ENCODE peak calls at places on chromosomes 16 and 17, in six cellular contexts. A is mucosa of descending colon, E is left lung, V is cardiac muscle cell, M is lower leg skin, K is ovary. Y is an unnamed sample.

GRCh38 chr16:90057738-90058173 is 19.4 kb downstream of the PRDM7 start:
- DNase-seq in A (no peak), E (no peak), V (peak; percentile 94), M (no peak), K (no peak), Y (peak; percentile 34)

GRCh38 chr17:48024149-48025039 is 13.2 kb downstream of the COPZ2 start:
- DNase-seq in A (peak; percentile 83), E (peak; percentile 81), V (peak; percentile 38), M (peak; percentile 49), K (peak; percentile 50), Y (no peak)

GRCh38 chr17:7208754-7209460 is 10.7 kb downstream of the DLG4 start:
- DNase-seq in A (peak; percentile 20), E (no peak), V (no peak), M (no peak), K (no peak), Y (no peak)

GRCh38 chr16:48504216-48504615 is 105.8 kb downstream of the N4BP1 start:
- DNase-seq in A (no peak), E (no peak), V (no peak), M (no peak), K (no peak), Y (no peak)

GRCh38 chr16:85992779-85993178 is 93.8 kb downstream of the IRF8 start:
- DNase-seq in A (no peak), E (no peak), V (no peak), M (no peak), K (no peak), Y (no peak)

GRCh38 chr17:55292094-55292493 is 27.3 kb downstream of the HLF start:
- DNase-seq in A (no peak), E (no peak), V (no peak), M (no peak), K (no peak), Y (no peak)

GRCh38 chr17:42118545-42118944 is 2.6 kb downstream of the KAT2A start:
- DNase-seq in A (no peak), E (no peak), V (peak; percentile 32), M (no peak), K (no peak), Y (peak; percentile 64)

GRCh38 chr17:3732171-3732570 is 8.5 kb downstream of the HASPIN start:
- DNase-seq in A (peak; percentile 31), E (no peak), V (peak; percentile 38), M (no peak), K (no peak), Y (peak; percentile 75)

GRCh38 chr17:63395075-63395815 is 50.9 kb downstream of the CYB561 start:
- DNase-seq in A (no peak), E (no peak), V (peak; percentile 76), M (no peak), K (no peak), Y (no peak)

GRCh38 chr16:66899945-66900688 is 18.6 kb downstream of the CDH16 start:
- DNase-seq in A (peak; percentile 84), E (peak; percentile 73), V (peak; percentile 84), M (peak; percentile 56), K (peak; percentile 94), Y (no peak)

GRCh38 chr16:84986102-84986501 is 25.2 kb downstream of the ZDHHC7 start:
- DNase-seq in A (no peak), E (no peak), V (no peak), M (no peak), K (no peak), Y (no peak)

GRCh38 chr16:53708490-53708889 is 4.5 kb downstream of the FTO start:
- DNase-seq in A (no peak), E (no peak), V (no peak), M (no peak), K (no peak), Y (no peak)

GRCh38 chr16:10579965-10580918 is at the start of gene EMP2:
- DNase-seq in A (peak; percentile 86), E (peak; percentile 83), V (peak; percentile 78), M (no peak), K (peak; percentile 91), Y (peak; percentile 70)

GRCh38 chr16:57115148-57115503 is 22.7 kb downstream of the CPNE2 start:
- DNase-seq in A (no peak), E (no peak), V (peak; percentile 20), M (no peak), K (no peak), Y (no peak)

GRCh38 chr16:11683140-11683539 is 14.9 kb downstream of the SNN start:
- DNase-seq in A (no peak), E (no peak), V (no peak), M (no peak), K (no peak), Y (no peak)

GRCh38 chr16:74279266-74279665 is 17.3 kb upstream of the PSMD7 start:
- DNase-seq in A (no peak), E (no peak), V (no peak), M (no peak), K (no peak), Y (no peak)

GRCh38 chr17:6523330-6523729 is 33.0 kb downstream of the PITPNM3 start:
- DNase-seq in A (no peak), E (peak; percentile 43), V (peak; percentile 21), M (no peak), K (no peak), Y (no peak)

GRCh38 chr16:87288753-87289362 is 28.3 kb downstream of the C16orf95 start:
- DNase-seq in A (no peak), E (no peak), V (no peak), M (no peak), K (no peak), Y (no peak)

GRCh38 chr17:73436966-73437365 is 125.2 kb upstream of the CDC42EP4 start:
- DNase-seq in A (no peak), E (no peak), V (peak; percentile 33), M (no peak), K (no peak), Y (no peak)

GRCh38 chr16:57166951-57167350 is 18.9 kb downstream of the PSME3IP1 start:
- DNase-seq in A (no peak), E (no peak), V (peak; percentile 66), M (no peak), K (no peak), Y (no peak)

GRCh38 chr16:77591347-77591746 is 131.0 kb upstream of the NUDT7 start:
- DNase-seq in A (no peak), E (no peak), V (no peak), M (no peak), K (no peak), Y (no peak)

GRCh38 chr16:22326771-22327445 is 29.7 kb downstream of the POLR3E start:
- DNase-seq in A (no peak), E (no peak), V (no peak), M (no peak), K (no peak), Y (no peak)

GRCh38 chr16:1188781-1189189 is 35.9 kb downstream of the CACNA1H start:
- DNase-seq in A (no peak), E (peak; percentile 46), V (peak; percentile 49), M (no peak), K (peak; percentile 75), Y (peak; percentile 78)

GRCh38 chr16:86923656-86924055 is 345.3 kb downstream of the FOXL1 start:
- DNase-seq in A (no peak), E (no peak), V (no peak), M (no peak), K (no peak), Y (no peak)

GRCh38 chr17:45646288-45646988 is 137.7 kb upstream of the CRHR1 start:
- DNase-seq in A (no peak), E (no peak), V (no peak), M (no peak), K (no peak), Y (no peak)

GRCh38 chr17:45649796-45650195 is 134.3 kb upstream of the CRHR1 start:
- DNase-seq in A (no peak), E (no peak), V (no peak), M (no peak), K (no peak), Y (no peak)

GRCh38 chr17:45650601-45651000 is 133.5 kb upstream of the CRHR1 start:
- DNase-seq in A (no peak), E (no peak), V (no peak), M (no peak), K (no peak), Y (no peak)

GRCh38 chr17:45651145-45651713 is 132.9 kb upstream of the CRHR1 start:
- DNase-seq in A (no peak), E (no peak), V (no peak), M (no peak), K (no peak), Y (no peak)

GRCh38 chr17:45648642-45649041 is 135.5 kb upstream of the CRHR1 start:
- DNase-seq in A (no peak), E (no peak), V (no peak), M (no peak), K (no peak), Y (no peak)
- TF ChIP-seq CTCF in A (no peak), E (no peak), V (no peak), M (no peak), K (no peak), Y (peak; percentile 34)

GRCh38 chr17:76124582-76125390 is 16.3 kb downstream of the FOXJ1 start:
- DNase-seq in A (no peak), E (no peak), V (no peak), M (no peak), K (no peak), Y (peak; percentile 9)
- TF ChIP-seq CTCF in A (no peak), E (no peak), V (peak; percentile 41), M (no peak), K (no peak), Y (no peak)

GRCh38 chr17:45929344-45929743 is 35.0 kb downstream of the MAPT start:
- DNase-seq in A (no peak), E (no peak), V (no peak), M (no peak), K (no peak), Y (no peak)
- TF ChIP-seq CTCF in A (no peak), E (no peak), V (no peak), M (no peak), K (no peak), Y (no peak)

GRCh38 chr16:4160663-4161436 is 44.6 kb upstream of the ADCY9 start:
- DNase-seq in A (no peak), E (no peak), V (peak; percentile 24), M (no peak), K (no peak), Y (no peak)
- TF ChIP-seq CTCF in A (no peak), E (no peak), V (peak; percentile 4), M (no peak), K (no peak), Y (no peak)

Y was measured in GM13977.